ENCODE peak calls at places on chromosomes 7 and 10, in six cellular contexts. S is tibial artery, Y is WERI-Rb-1, I is psoas muscle, P is prostate gland, T is heart right ventricle. K is an unnamed sample. For H3K27me3, the result is how much of the 10 kb centered on the place peaks cover.

GRCh38 chr10:124206616-124207015 is 113.2 kb upstream of the CHST15 start:
- DNase-seq in P (no peak), Y (no peak), S (no peak), T (no peak), I (no peak), K (no peak)

GRCh38 chr10:29135318-29135717 is 153.6 kb upstream of the LYZL1 start:
- DNase-seq in I (no peak), P (no peak), T (no peak), Y (no peak), S (no peak), K (no peak)

GRCh38 chr10:99551158-99551557 is 18.4 kb downstream of the NKX2-3 start:
- DNase-seq in S (no peak), T (no peak), Y (peak), P (no peak), I (no peak), K (no peak)

GRCh38 chr10:79394631-79395030 is 47.4 kb downstream of the PPIF start:
- DNase-seq in S (no peak), Y (no peak), P (no peak), I (peak), T (no peak), K (no peak)

GRCh38 chr10:128803790-128804189 is 663.3 kb upstream of the MGMT start:
- DNase-seq in I (no peak), Y (no peak), S (no peak), T (no peak), P (no peak), K (no peak)

GRCh38 chr10:117805191-117805590 is 241.6 kb downstream of the RAB11FIP2 start:
- DNase-seq in I (no peak), P (no peak), T (no peak), S (peak), Y (no peak), K (no peak)

GRCh38 chr7:43850348-43851116 is 18.8 kb downstream of the MRPS24 start:
- DNase-seq in S (no peak), I (no peak), Y (no peak), P (no peak), T (no peak), K (no peak)

GRCh38 chr7:81705206-81705605 is 64.6 kb downstream of the HGF start:
- DNase-seq in I (no peak), T (no peak), Y (no peak), P (no peak), S (no peak), K (no peak)

GRCh38 chr7:72446566-72447462 is 34.7 kb upstream of the CALN1 start:
- DNase-seq in T (no peak), Y (no peak), S (no peak), P (no peak), I (no peak), K (no peak)

GRCh38 chr7:150949564-150949963 is 28.6 kb downstream of the KCNH2 start:
- DNase-seq in P (no peak), Y (peak), T (no peak), S (peak), I (peak), K (peak)

GRCh38 chr7:54678763-54679396 is 80.1 kb downstream of the SEC61G start:
- DNase-seq in P (no peak), T (no peak), Y (no peak), I (no peak), S (no peak), K (no peak)
- H3K27me3 ChIP-seq in P (under half), T (under half), Y (under half), I (under half), S (under half), K (under half)

DNA sequence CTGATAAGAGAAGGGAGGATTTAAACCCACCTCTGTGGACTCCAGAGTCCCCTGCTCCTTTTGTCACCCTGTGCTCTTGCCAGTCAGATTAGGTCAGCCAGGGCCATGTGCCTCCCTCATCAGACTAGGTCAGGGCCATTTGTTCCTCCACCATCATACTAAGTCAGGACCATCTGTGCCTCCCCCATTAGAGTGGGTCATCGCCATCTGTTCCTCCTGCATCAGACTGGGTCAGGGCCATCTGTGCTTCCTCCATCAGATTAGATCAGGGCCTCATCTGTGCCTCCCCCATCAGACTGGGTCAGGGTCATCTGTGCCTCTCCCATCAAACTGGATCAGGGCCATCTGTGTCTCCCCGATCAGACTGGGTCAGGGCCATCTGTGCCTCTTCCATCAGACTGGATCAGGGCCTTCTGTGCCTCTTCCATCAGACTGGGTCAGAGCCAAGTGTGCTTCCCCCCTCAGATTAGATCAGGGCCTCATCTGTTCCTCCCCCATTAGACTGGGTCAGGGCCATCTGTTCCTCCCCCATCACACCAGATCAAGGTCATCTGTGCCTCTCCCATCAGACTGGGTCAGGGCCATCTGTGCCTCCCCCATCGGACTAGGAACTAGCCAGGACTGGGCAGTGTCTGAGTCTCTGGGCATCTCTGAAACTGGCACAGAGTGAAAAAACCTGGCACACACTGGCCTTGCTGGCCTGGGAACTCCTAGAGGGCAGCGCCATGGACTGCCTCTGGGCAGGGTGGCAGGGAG is 11.5 kb downstream of the MYL10 start:
- DNase-seq in S (no peak), P (no peak), I (no peak), Y (no peak), T (no peak), K (no peak)
- H3K27me3 ChIP-seq in S (under half), P (under half), I (under half), Y (under half), T (under half), K (under half)

DNA sequence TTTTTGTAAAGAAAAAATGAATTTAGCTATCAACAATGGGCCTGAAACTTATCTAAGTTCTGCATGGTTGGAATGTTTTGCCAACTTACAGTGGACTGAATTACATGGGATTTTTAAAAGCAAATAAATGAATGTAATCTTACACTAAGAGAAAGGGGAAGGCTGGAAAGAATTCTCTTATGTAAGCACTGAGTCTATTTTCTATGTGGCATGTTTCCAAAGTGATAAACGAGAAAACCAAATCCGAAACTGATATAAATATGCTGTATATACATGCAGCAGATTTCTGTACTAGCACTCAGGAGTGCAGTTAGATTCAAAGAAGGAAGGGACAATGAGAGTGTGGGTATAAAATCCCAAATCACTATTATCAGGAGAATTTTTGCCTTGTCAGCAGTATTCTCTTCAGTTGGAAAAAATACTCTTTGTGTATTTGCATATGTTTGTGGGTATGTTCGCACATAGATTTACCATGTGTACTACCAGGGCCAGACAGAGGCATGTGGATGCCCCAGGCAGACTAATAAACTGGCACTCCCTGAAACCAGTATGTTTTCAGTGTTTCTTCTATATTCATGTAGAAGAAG is 334.3 kb upstream of the SEMA3D start:
- DNase-seq in I (no peak), S (no peak), T (no peak), P (no peak), Y (no peak), K (no peak)
- H3K27me3 ChIP-seq in I (under half), S (under half), T (under half), P (under half), Y (under half), K (under half)

GRCh38 chr7:155808551-155809331 is 3.5 kb downstream of the SHH start:
- DNase-seq in S (no peak), P (no peak), Y (no peak), I (no peak), T (no peak), K (peak)
- H3K27me3 ChIP-seq in S (under half), P (under half), Y (half or more), I (under half), T (half or more), K (half or more)

GRCh38 chr7:45921381-45921698 is 268 bp upstream of the IGFBP3 start:
- DNase-seq in P (no peak), T (no peak), I (no peak), S (peak), Y (no peak), K (no peak)

GRCh38 chr7:45920543-45921380 is at the start of gene IGFBP3:
- DNase-seq in S (peak), I (peak), T (peak), P (peak), Y (peak), K (peak)

GRCh38 chr7:45919231-45919825 is 1.7 kb downstream of the IGFBP3 start:
- DNase-seq in I (no peak), S (no peak), T (no peak), P (no peak), Y (no peak), K (no peak)

GRCh38 chr7:45918556-45918955 is 2.5 kb downstream of the IGFBP3 start:
- DNase-seq in P (no peak), Y (no peak), S (no peak), T (no peak), I (no peak), K (no peak)

DNA sequence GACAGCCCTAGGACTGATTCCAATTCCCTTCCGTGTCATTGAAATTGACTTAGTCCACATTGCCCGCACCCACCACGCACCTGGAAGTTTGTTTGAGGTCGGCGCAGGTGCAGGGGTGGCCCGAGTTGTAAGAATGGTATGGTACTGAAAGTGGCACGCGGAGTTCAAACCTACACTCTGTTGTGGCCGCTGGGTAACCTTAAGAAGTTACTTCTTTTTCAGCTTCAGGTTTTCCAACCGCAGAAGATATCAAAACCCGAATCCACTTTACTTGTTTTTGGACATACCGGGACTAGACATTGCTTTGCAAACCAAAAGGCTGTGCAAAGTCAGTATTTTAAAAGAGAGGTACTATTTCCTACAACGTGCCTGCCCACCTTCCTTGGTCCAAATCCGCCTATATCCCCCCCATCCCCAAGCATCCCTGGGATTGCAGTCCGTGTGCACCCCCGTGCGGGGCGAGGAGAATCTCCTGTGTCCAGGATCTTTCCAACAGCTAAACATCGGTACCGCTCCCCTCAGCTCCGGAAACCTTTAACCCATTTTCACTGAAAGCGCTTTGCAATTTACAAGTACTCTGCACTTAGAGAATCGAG is 1.0 kb downstream of the IGFBP3 start:
- DNase-seq in Y (no peak), P (no peak), T (no peak), S (no peak), I (no peak), K (no peak)
- H3K27me3 ChIP-seq in Y (half or more), P (under half), T (under half), S (under half), I (under half), K (under half)

K was measured in H7.